ENCODE peak calls at places on chromosome 14, in seven cellular contexts. M is H9, T is mesenchymal stem cell, L is IMR-90, H is neuronal stem cell, A is H1, P is trophoblast cell. Y is an unnamed sample.
A peak's percentile ranks its signal among the peaks of the same experiment; 100 is the strongest.

GRCh38 chr14:65281991-65282908 is 130.3 kb upstream of the FUT8 start:
- DNase-seq in M (peak; percentile 81), T (peak; percentile 49), L (peak; percentile 77), H (peak; percentile 73), A (peak; percentile 63), P (peak; percentile 35), Y (peak; percentile 97)

GRCh38 chr14:71175491-71175890 is 268.2 kb downstream of the PCNX1 start:
- DNase-seq in M (no peak), T (no peak), L (no peak), H (no peak), A (no peak), P (peak; percentile 66), Y (no peak)

GRCh38 chr14:68526420-68527105 is 266.3 kb downstream of the ZFP36L1 start:
- DNase-seq in M (no peak), T (no peak), L (no peak), H (no peak), A (no peak), P (no peak), Y (no peak)

GRCh38 chr14:69107407-69108003 is 45.4 kb downstream of the DCAF5 start:
- DNase-seq in M (peak; percentile 51), T (peak; percentile 73), L (peak; percentile 71), H (no peak), A (no peak), P (peak; percentile 83), Y (peak; percentile 79)

GRCh38 chr14:88323086-88323519 is at the start of gene KCNK10:
- DNase-seq in M (peak; percentile 36), T (no peak), L (no peak), H (no peak), A (peak; percentile 54), P (no peak), Y (no peak)

GRCh38 chr14:69327507-69327906 is 67.5 kb downstream of the GALNT16 start:
- DNase-seq in M (no peak), T (no peak), L (no peak), H (no peak), A (no peak), P (no peak), Y (no peak)

GRCh38 chr14:75554482-75554881 is 23.9 kb upstream of the FLVCR2 start:
- DNase-seq in M (no peak), T (peak; percentile 36), L (peak; percentile 20), H (no peak), A (no peak), P (peak; percentile 94), Y (peak; percentile 61)

GRCh38 chr14:35470775-35471174 is 63.2 kb upstream of the INSM2 start:
- DNase-seq in M (no peak), T (peak; percentile 24), L (peak; percentile 31), H (peak; percentile 26), A (no peak), P (no peak), Y (peak; percentile 40)

GRCh38 chr14:52873694-52874093 is 77.2 kb downstream of the FERMT2 start:
- DNase-seq in M (no peak), T (peak; percentile 46), L (peak; percentile 56), H (no peak), A (no peak), P (peak; percentile 78), Y (no peak)

GRCh38 chr14:50062438-50063039 is 53.8 kb downstream of the VCPKMT start:
- DNase-seq in M (no peak), T (peak; percentile 85), L (peak; percentile 83), H (no peak), A (no peak), P (peak; percentile 35), Y (peak; percentile 90)

GRCh38 chr14:33610121-33610520 is 340.8 kb downstream of the EGLN3 start:
- DNase-seq in M (no peak), T (no peak), L (no peak), H (no peak), A (no peak), P (no peak), Y (no peak)

GRCh38 chr14:80955434-80955939 is at the start of gene TSHR:
- DNase-seq in M (peak; percentile 48), T (peak; percentile 56), L (no peak), H (peak; percentile 5), A (peak; percentile 70), P (no peak), Y (peak; percentile 52)

GRCh38 chr14:21098892-21099595 is 589 bp upstream of the ZNF219 start:
- DNase-seq in M (no peak), T (no peak), L (no peak), H (no peak), A (no peak), P (no peak), Y (no peak)

GRCh38 chr14:37278673-37279538 is 81.2 kb downstream of the MIPOL1 start:
- DNase-seq in M (no peak), T (no peak), L (no peak), H (no peak), A (no peak), P (no peak), Y (no peak)

GRCh38 chr14:25055005-25055404 is 5.1 kb upstream of the STXBP6 start:
- DNase-seq in M (no peak), T (no peak), L (no peak), H (no peak), A (no peak), P (no peak), Y (no peak)
- H3K4ac ChIP-seq in M (no peak overlapping the region), T (no peak overlapping the region), L (no peak overlapping the region), H (no peak overlapping the region), A (no peak overlapping the region), P (no peak overlapping the region), Y (no peak overlapping the region)

GRCh38 chr14:93936926-93937325 is 9.8 kb downstream of the FAM181A start:
- DNase-seq in M (no peak), T (no peak), L (no peak), H (no peak), A (no peak), P (no peak), Y (no peak)
- H2AK5ac ChIP-seq in M (no peak overlapping the region), T (no peak overlapping the region), L (no peak overlapping the region), H (peak overlapping the region; percentile 64), A (no peak overlapping the region), P (no peak overlapping the region), Y (no peak overlapping the region)

GRCh38 chr14:96792003-96792402 is 5.2 kb upstream of the VRK1 start:
- DNase-seq in M (no peak), T (no peak), L (no peak), H (no peak), A (no peak), P (no peak), Y (no peak)

GRCh38 chr14:96795443-96795842 is 1.7 kb upstream of the VRK1 start:
- DNase-seq in M (no peak), T (no peak), L (no peak), H (no peak), A (no peak), P (no peak), Y (no peak)

GRCh38 chr14:96790715-96791114 is 6.5 kb upstream of the VRK1 start:
- DNase-seq in M (no peak), T (no peak), L (no peak), H (no peak), A (no peak), P (no peak), Y (no peak)

GRCh38 chr14:96792581-96792980 is 4.6 kb upstream of the VRK1 start:
- DNase-seq in M (no peak), T (no peak), L (no peak), H (no peak), A (no peak), P (no peak), Y (no peak)

DNA sequence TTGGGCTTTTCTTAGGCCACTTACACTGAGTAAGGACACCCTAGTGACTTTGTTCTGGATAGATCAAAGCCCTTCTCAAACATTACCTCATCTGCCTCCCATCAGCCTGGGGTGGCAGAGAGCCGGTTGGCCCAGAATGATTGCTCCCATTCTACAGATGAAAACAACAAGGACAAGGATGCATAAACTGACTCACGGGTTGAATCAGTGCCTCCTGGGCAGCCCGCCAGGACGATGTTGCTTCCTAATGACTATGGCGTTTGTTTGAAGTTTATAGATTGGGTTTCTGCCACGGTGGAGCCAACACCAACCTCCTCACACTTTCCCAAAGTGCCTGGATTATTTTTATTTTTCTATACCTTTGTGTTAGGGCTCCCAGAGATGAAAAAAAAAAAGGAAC is 3.6 kb upstream of the VRK1 start:
- DNase-seq in M (no peak), T (no peak), L (no peak), H (no peak), A (no peak), P (no peak), Y (no peak)
- H3K4ac ChIP-seq in M (no peak overlapping the region), T (no peak overlapping the region), L (no peak overlapping the region), H (no peak overlapping the region), A (no peak overlapping the region), P (no peak overlapping the region), Y (no peak overlapping the region)

DNA sequence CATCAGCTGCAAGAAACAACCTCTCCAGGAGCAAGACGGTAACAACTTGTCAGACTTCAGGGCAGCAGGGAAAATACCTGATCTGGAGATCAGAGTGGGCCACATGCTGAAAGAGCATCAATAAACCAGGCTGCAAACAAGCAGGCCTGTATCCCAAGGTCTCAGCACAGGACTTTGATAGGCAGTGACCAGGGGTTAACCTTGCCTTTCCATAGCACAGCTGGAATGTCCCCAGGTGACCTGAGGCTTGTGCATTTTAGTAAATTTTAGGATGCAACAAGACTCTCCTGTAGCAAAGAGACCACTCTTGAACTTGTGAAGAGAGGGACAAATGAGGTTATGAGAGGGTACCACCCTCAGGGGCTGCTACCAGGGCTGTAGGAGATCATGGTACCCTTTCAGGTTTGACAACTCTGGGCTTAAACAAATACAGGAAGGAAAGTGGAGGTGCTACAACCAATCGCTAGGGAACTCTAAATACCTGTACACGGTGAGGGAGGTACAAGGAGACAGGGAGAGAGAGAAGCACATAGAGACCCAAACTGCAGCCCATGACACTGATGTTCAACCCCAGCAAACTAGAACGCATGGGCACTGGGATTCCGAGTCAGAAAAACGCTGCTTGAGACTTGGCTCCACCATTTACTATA is 95.4 kb upstream of the EVL start:
- DNase-seq in M (no peak), T (no peak), L (no peak), H (no peak), A (no peak), P (no peak), Y (no peak)
- H2AK5ac ChIP-seq in M (no peak overlapping the region), T (peak overlapping the region; percentile 42), L (no peak overlapping the region), H (no peak overlapping the region), A (peak overlapping the region; percentile 76), P (no peak overlapping the region), Y (no peak overlapping the region)

DNA sequence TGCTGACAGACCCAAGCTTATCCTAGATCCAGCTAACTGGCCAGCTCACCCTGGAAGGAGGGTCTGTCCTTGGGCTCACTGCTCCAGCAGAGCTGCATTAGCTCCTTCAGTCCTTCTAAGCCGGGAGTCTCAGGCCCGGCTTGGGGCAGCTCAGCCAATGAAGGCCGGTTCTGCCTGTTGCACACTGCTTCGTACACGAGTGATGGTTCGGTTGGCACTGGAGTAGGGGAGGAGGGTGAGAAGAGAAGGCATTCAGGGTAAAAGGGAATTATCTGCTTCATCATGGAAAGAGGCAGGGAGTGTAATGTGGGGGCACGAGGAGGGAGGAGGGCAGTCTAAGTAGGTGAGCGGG is 2.0 kb downstream of the RIPK3 start:
- DNase-seq in M (no peak), T (no peak), L (no peak), H (no peak), A (no peak), P (no peak), Y (no peak)
- H3K4ac ChIP-seq in M (no peak overlapping the region), T (no peak overlapping the region), L (no peak overlapping the region), H (no peak overlapping the region), A (no peak overlapping the region), P (no peak overlapping the region), Y (no peak overlapping the region)